ENCODE peak calls at places on chromosome 4, in eight cellular contexts. T, A, K, N, C, W, J and H are unnamed samples. For H3K27me3 and H3K4me1, the result is how much of the 10 kb centered on the place peaks cover.

GRCh38 chr4:10096201-10096975 is 20.2 kb downstream of the WDR1 start:
- DNase-seq in T (peak), A (peak), K (peak), N (peak), C (no peak), W (peak), J (no peak), H (peak)

GRCh38 chr4:54085284-54085683 is 14.7 kb upstream of the GSX2 start:
- DNase-seq in T (no peak), A (no peak), K (no peak), N (peak), C (no peak), W (peak), J (no peak), H (no peak)

GRCh38 chr4:70061980-70062379 is 11.7 kb downstream of the HTN1 start:
- DNase-seq in T (no peak), A (no peak), K (no peak), N (no peak), C (no peak), W (no peak), J (no peak), H (no peak)

GRCh38 chr4:165325732-165326512 is 1.5 kb upstream of the MSMO1 start:
- DNase-seq in T (no peak), A (no peak), K (no peak), N (peak), C (no peak), W (peak), J (no peak), H (no peak)

GRCh38 chr4:139798456-139798855 is 132.8 kb downstream of the MGST2 start:
- DNase-seq in T (no peak), A (no peak), K (no peak), N (no peak), C (no peak), W (peak), J (no peak), H (no peak)

GRCh38 chr4:108560624-108561023 is 59.8 kb upstream of the RPL34 start:
- DNase-seq in T (no peak), A (no peak), K (no peak), N (no peak), C (no peak), W (no peak), J (no peak), H (no peak)

GRCh38 chr4:41331224-41331623 is 74.5 kb downstream of the UCHL1 start:
- DNase-seq in T (no peak), A (no peak), K (no peak), N (no peak), C (no peak), W (no peak), J (no peak), H (no peak)

GRCh38 chr4:142406051-142406549 is 440.0 kb downstream of the INPP4B start:
- DNase-seq in T (peak), A (no peak), K (no peak), N (peak), C (no peak), W (peak), J (no peak), H (no peak)

GRCh38 chr4:94441838-94442237 is 9.9 kb upstream of the PDLIM5 start:
- DNase-seq in T (no peak), A (no peak), K (no peak), N (no peak), C (no peak), W (no peak), J (no peak), H (no peak)

GRCh38 chr4:92551616-92552015 is 247.8 kb downstream of the GRID2 start:
- DNase-seq in T (no peak), A (no peak), K (no peak), N (no peak), C (no peak), W (no peak), J (no peak), H (no peak)

GRCh38 chr4:168856312-168856711 is 153.7 kb downstream of the CBR4 start:
- DNase-seq in T (peak), A (no peak), K (no peak), N (peak), C (no peak), W (peak), J (no peak), H (no peak)

GRCh38 chr4:4870493-4871266 is 11.2 kb downstream of the MSX1 start:
- DNase-seq in T (no peak), A (no peak), K (no peak), N (no peak), C (no peak), W (no peak), J (no peak), H (no peak)
- H3K27me3 ChIP-seq in T (under half), A (half or more), K (half or more), N (half or more), C (half or more), W (half or more), J (half or more), H (under half)

GRCh38 chr4:151992755-151993154 is 231.9 kb upstream of the GATB start:
- DNase-seq in T (no peak), A (no peak), K (no peak), N (no peak), C (no peak), W (no peak), J (no peak), H (no peak)
- H3K4me3 ChIP-seq in T (no peak), A (no peak), K (no peak), N (no peak), C (no peak), W (no peak), J (no peak), H (no peak)

GRCh38 chr4:47814896-47815295 is 23.0 kb downstream of the CORIN start:
- DNase-seq in T (no peak), A (no peak), K (no peak), N (no peak), C (no peak), W (no peak), J (no peak), H (no peak)
- H3K4me1 ChIP-seq in T (under half), A (under half), K (under half), N (under half), C (under half), W (under half), J (under half), H (under half)

DNA sequence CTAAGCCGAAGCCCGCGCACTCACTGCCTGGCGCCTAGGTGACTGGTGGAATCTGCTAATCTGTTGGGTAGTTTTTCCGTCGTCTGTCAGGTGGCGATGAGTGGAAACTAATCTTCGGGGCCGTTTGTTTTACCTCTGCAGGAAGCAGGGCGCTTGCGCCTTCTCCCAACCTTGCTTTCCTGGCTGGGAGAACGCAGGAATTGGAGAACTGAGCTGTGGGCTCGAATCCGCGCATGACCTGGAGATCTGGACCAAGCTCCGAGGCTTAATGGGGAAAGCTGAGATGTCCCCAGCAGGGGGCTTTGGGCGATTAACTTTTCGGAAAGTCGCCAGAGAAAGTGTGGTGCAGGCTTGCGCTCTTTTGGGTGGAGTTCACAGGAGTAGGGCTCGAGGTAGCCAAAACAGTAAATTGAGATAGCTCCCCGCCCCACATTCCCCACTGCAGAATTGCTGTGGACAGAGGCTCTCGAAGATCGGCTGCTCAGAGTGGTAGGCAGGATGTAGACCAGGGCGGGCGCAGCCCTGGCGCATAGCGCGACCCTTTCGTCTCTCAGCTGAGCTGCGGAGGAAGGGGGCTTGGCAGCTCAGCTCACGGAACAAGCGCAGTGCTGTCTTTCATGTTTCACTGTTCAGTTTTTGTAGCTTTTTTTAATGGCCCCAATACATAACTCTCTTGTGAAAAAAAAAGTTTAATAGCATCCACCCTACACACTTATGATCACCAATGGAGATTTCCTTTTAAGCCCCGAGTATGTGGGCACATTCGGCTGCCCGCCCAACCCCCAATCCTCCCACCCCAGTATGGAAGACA is 2.7 kb upstream of the FGF5 start:
- DNase-seq in T (no peak), A (no peak), K (no peak), N (no peak), C (no peak), W (no peak), J (peak), H (no peak)
- H3K27me3 ChIP-seq in T (under half), A (under half), K (half or more), N (under half), C (half or more), W (under half), J (under half), H (under half)

DNA sequence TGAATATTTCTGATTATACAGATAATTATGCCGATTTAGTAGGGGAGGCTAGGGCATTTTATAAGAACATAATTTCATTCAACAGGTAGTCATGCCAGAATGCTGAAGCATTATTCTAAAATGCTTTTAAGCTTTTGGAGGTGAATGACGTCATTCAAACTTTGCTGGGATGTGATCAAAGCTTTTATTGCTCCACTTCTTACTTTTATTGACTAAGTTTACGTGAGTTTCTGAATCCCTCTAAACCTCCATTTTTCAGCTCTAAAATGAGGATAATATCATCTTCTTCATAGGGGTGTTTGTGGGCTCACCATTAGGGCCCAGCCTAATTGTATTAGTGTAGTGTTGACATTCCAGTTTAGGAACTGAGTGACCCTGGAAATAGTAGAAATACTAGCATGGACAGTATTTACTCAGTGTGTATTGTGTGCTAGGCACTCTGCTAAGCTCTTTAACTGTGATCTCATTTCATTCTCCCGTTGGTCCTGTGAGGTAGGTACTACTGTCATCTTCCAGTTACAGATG is 3.0 kb downstream of the WWC2 start:
- DNase-seq in T (no peak), A (no peak), K (no peak), N (no peak), C (no peak), W (no peak), J (no peak), H (no peak)
- H3K4me3 ChIP-seq in T (no peak), A (no peak), K (no peak), N (no peak), C (no peak), W (no peak), J (peak), H (no peak)